ENCODE peak calls at places on chromosomes 6 and 20, in four cellular contexts. U, N, E and I are unnamed samples. For H3K27me3, the result is how much of the 10 kb centered on the place peaks cover.

GRCh38 chr20:49729780-49730179 is 16.1 kb upstream of the B4GALT5 start:
- DNase-seq in U (no peak), N (no peak), E (no peak), I (no peak)

GRCh38 chr6:163392533-163392932 is 22.0 kb upstream of the QKI start:
- DNase-seq in U (no peak), N (peak), E (no peak), I (no peak)

GRCh38 chr20:2783908-2784566 is 16.4 kb downstream of the CPXM1 start:
- DNase-seq in U (no peak), N (no peak), E (no peak), I (no peak)

GRCh38 chr6:53524455-53524815 is 20.5 kb downstream of the GCLC start:
- DNase-seq in U (no peak), N (peak), E (no peak), I (no peak)

GRCh38 chr6:148577687-148578488 is 168.9 kb upstream of the UST start:
- DNase-seq in U (peak), N (peak), E (no peak), I (peak)

GRCh38 chr6:147947521-147947920 is 395.1 kb upstream of the SASH1 start:
- DNase-seq in U (no peak), N (peak), E (no peak), I (no peak)

GRCh38 chr6:152566040-152566875 is 70.9 kb downstream of the SYNE1 start:
- DNase-seq in U (no peak), N (no peak), E (no peak), I (no peak)

GRCh38 chr20:46013826-46014516 is 5.3 kb downstream of the MMP9 start:
- DNase-seq in U (peak), N (no peak), E (no peak), I (no peak)

GRCh38 chr6:99350573-99350972 is 1.1 kb upstream of the FAXC start:
- DNase-seq in U (no peak), N (no peak), E (no peak), I (no peak)

GRCh38 chr6:38212579-38212978 is 393.1 kb downstream of the ZFAND3 start:
- DNase-seq in U (no peak), N (no peak), E (no peak), I (no peak)

GRCh38 chr20:51216850-51217249 is 193.9 kb upstream of the KCNG1 start:
- DNase-seq in U (no peak), N (no peak), E (no peak), I (no peak)

GRCh38 chr6:93047033-93047432 is 372.3 kb downstream of the EPHA7 start:
- DNase-seq in U (no peak), N (no peak), E (no peak), I (no peak)

GRCh38 chr6:56714982-56715456 is 72.3 kb upstream of the DST start:
- DNase-seq in U (no peak), N (no peak), E (no peak), I (no peak)

DNA sequence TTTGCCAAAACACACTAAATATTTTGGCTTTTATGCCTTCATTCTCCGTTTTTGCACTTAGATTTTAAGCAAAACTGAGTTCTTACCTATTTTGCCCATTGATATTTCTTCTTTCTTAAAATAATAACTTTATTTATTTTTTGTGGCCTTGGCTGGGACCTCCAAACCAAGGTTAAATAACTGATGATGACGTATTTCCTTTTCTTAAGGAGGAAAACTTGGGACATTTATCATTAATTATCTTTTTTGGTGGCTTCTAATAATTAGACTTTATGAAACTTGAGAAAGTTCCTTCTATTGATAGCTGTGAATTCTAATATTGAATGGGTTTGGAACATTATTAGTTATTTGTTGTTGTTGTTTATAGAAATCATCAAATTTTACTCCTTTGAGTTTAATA is 154.5 kb downstream of the ADGB start:
- DNase-seq in U (no peak), N (no peak), E (no peak), I (no peak)
- H3K27me3 ChIP-seq in U (under half), N (under half), E (under half), I (under half)

GRCh38 chr6:97437087-97437486 is 154.1 kb upstream of the MMS22L start:
- DNase-seq in U (no peak), N (no peak), E (no peak), I (no peak)
- TF ChIP-seq CTCF in U (peak), N (no peak), E (no peak), I (peak)

DNA sequence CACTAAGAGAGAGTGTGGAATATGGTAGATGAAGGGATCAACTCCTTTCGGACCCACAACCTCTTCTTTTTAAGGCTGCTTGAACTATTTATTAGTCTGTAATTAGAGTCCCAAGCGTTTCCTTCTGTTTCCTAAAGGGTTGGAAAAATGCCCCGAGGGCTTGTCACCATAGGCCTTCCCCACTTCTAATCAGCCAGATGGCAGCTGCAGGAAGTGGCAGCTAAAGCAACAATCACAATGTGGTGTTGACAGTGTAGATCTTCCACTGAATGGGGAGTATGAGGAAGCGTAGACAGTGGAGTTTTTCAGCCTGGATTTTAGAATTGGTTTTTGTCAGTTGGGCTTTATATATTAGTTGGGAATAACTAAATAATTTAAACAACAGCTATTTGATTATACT is 40.6 kb downstream of the SLC35D3 start:
- DNase-seq in U (peak), N (no peak), E (no peak), I (no peak)
- TF ChIP-seq POLR2AphosphoS5 in U (peak), N (no peak), E (no peak), I (no peak)

GRCh38 chr20:59074456-59074855 is 31.9 kb upstream of the PRELID3B start:
- DNase-seq in U (no peak), N (no peak), E (no peak), I (no peak)
- H3K27me3 ChIP-seq in U (under half), N (under half), E (under half), I (under half)